ENCODE peak calls at places on chromosome 15, in ten cellular contexts. One of them, this sample, is unnamed.
A peak's percentile ranks its signal among the peaks of the same experiment; 100 is the strongest.

GRCh38 chr15:71781179-71781964 is 29.0 kb upstream of the NR2E3 start:
- DNase-seq in Peyer's patch: no peak
- DNase-seq in uterus: no peak
- DNase-seq in prostate gland: no peak
- DNase-seq in upper lobe of left lung: no peak
- DNase-seq in ovary: no peak
- DNase-seq in HCT116: no peak
- DNase-seq in IMR-90: peak; percentile 79
- DNase-seq in testis: no peak
- DNase-seq in transverse colon: no peak
- DNase-seq in this sample: no peak

GRCh38 chr15:89121414-89121813 is 33.2 kb downstream of the ABHD2 start:
- DNase-seq in Peyer's patch: no peak
- DNase-seq in uterus: no peak
- DNase-seq in prostate gland: no peak
- DNase-seq in upper lobe of left lung: no peak
- DNase-seq in ovary: no peak
- DNase-seq in HCT116: no peak
- DNase-seq in IMR-90: no peak
- DNase-seq in testis: no peak
- DNase-seq in transverse colon: peak; percentile 72
- DNase-seq in this sample: no peak

GRCh38 chr15:97755726-97756125 is 204.8 kb upstream of the ARRDC4 start:
- DNase-seq in Peyer's patch: no peak
- DNase-seq in uterus: no peak
- DNase-seq in prostate gland: no peak
- DNase-seq in upper lobe of left lung: no peak
- DNase-seq in ovary: no peak
- DNase-seq in HCT116: no peak
- DNase-seq in IMR-90: no peak
- DNase-seq in testis: no peak
- DNase-seq in transverse colon: no peak
- DNase-seq in this sample: no peak

GRCh38 chr15:66883322-66883911 is 181.4 kb downstream of the SMAD6 start:
- DNase-seq in Peyer's patch: peak; percentile 35
- DNase-seq in uterus: peak; percentile 95
- DNase-seq in prostate gland: peak; percentile 77
- DNase-seq in upper lobe of left lung: no peak
- DNase-seq in ovary: peak; percentile 84
- DNase-seq in HCT116: peak; percentile 98
- DNase-seq in IMR-90: peak; percentile 100
- DNase-seq in testis: peak; percentile 83
- DNase-seq in transverse colon: peak; percentile 71
- DNase-seq in this sample: no peak

GRCh38 chr15:94858011-94858410 is 626.6 kb downstream of the MCTP2 start:
- DNase-seq in Peyer's patch: no peak
- DNase-seq in uterus: no peak
- DNase-seq in prostate gland: no peak
- DNase-seq in upper lobe of left lung: no peak
- DNase-seq in ovary: no peak
- DNase-seq in HCT116: no peak
- DNase-seq in IMR-90: no peak
- DNase-seq in testis: no peak
- DNase-seq in transverse colon: no peak
- DNase-seq in this sample: no peak

GRCh38 chr15:89002281-89002761 is 85.9 kb upstream of the ABHD2 start:
- DNase-seq in Peyer's patch: no peak
- DNase-seq in uterus: no peak
- DNase-seq in prostate gland: no peak
- DNase-seq in upper lobe of left lung: no peak
- DNase-seq in ovary: peak; percentile 22
- DNase-seq in HCT116: no peak
- DNase-seq in IMR-90: peak; percentile 90
- DNase-seq in testis: no peak
- DNase-seq in transverse colon: peak; percentile 47
- DNase-seq in this sample: no peak

GRCh38 chr15:83747050-83747717 is 93.3 kb downstream of the ADAMTSL3 start:
- DNase-seq in Peyer's patch: no peak
- DNase-seq in uterus: peak; percentile 54
- DNase-seq in prostate gland: peak; percentile 12
- DNase-seq in upper lobe of left lung: no peak
- DNase-seq in ovary: peak; percentile 31
- DNase-seq in HCT116: peak; percentile 3
- DNase-seq in IMR-90: peak; percentile 10
- DNase-seq in testis: peak; percentile 46
- DNase-seq in transverse colon: no peak
- DNase-seq in this sample: no peak

GRCh38 chr15:53836618-53837017 is 77.2 kb upstream of the WDR72 start:
- DNase-seq in Peyer's patch: no peak
- DNase-seq in uterus: no peak
- DNase-seq in prostate gland: no peak
- DNase-seq in upper lobe of left lung: no peak
- DNase-seq in ovary: no peak
- DNase-seq in HCT116: no peak
- DNase-seq in IMR-90: no peak
- DNase-seq in testis: no peak
- DNase-seq in transverse colon: no peak
- DNase-seq in this sample: no peak

GRCh38 chr15:101128191-101128590 is 123.7 kb downstream of the CHSY1 start:
- DNase-seq in Peyer's patch: no peak
- DNase-seq in uterus: peak; percentile 45
- DNase-seq in prostate gland: no peak
- DNase-seq in upper lobe of left lung: no peak
- DNase-seq in ovary: no peak
- DNase-seq in HCT116: no peak
- DNase-seq in IMR-90: peak; percentile 99
- DNase-seq in testis: no peak
- DNase-seq in transverse colon: no peak
- DNase-seq in this sample: no peak

GRCh38 chr15:101126618-101127502 is 125.0 kb downstream of the CHSY1 start:
- DNase-seq in Peyer's patch: no peak
- DNase-seq in uterus: no peak
- DNase-seq in prostate gland: no peak
- DNase-seq in upper lobe of left lung: no peak
- DNase-seq in ovary: no peak
- DNase-seq in HCT116: no peak
- DNase-seq in IMR-90: peak; percentile 81
- DNase-seq in testis: no peak
- DNase-seq in transverse colon: no peak
- DNase-seq in this sample: peak; percentile 28

GRCh38 chr15:101129851-101130250 is 122.0 kb downstream of the CHSY1 start:
- DNase-seq in Peyer's patch: no peak
- DNase-seq in uterus: no peak
- DNase-seq in prostate gland: no peak
- DNase-seq in upper lobe of left lung: no peak
- DNase-seq in ovary: no peak
- DNase-seq in HCT116: no peak
- DNase-seq in IMR-90: no peak
- DNase-seq in testis: no peak
- DNase-seq in transverse colon: no peak
- DNase-seq in this sample: no peak

GRCh38 chr15:101128696-101129095 is 123.2 kb downstream of the CHSY1 start:
- DNase-seq in Peyer's patch: no peak
- DNase-seq in uterus: no peak
- DNase-seq in prostate gland: no peak
- DNase-seq in upper lobe of left lung: no peak
- DNase-seq in ovary: no peak
- DNase-seq in HCT116: no peak
- DNase-seq in IMR-90: no peak
- DNase-seq in testis: no peak
- DNase-seq in transverse colon: no peak
- DNase-seq in this sample: no peak

DNA sequence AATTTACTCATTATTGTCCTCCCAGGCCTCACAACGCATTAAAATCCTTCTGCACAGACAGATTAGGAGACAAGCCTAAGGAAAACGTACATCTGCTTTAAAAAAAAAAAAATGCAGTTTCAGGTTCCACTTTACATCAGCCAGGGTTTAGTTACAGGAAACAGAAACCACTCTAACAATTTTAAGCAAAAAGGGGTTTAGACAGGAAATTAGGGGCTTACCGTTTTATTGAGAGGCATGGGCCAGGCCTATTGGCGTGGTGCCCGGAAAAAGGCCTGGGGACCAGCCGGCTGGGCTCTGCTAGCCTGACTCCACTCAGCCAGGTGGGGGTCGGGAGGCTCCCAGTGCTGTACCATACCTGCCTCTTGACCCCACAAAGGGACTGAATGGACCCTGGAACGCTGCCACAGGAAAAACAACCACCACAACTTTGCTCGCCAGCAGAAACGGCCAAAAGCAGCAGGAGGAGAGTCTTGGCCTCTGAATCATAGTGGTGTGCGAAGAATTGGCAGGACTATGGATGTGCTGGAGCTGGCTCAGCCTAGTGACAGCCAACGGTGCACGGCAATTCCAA is 124.3 kb downstream of the CHSY1 start:
- DNase-seq in Peyer's patch: peak; percentile 41
- DNase-seq in uterus: peak; percentile 71
- DNase-seq in prostate gland: peak; percentile 66
- DNase-seq in upper lobe of left lung: peak; percentile 64
- DNase-seq in ovary: peak; percentile 87
- DNase-seq in HCT116: peak; percentile 15
- DNase-seq in IMR-90: peak; percentile 98
- DNase-seq in testis: peak; percentile 80
- DNase-seq in transverse colon: peak; percentile 75
- DNase-seq in this sample: peak; percentile 78
- H3K4me3 ChIP-seq in Peyer's patch: peak overlapping the region; percentile 12
- H3K4me3 ChIP-seq in uterus: no peak overlapping the region
- H3K4me3 ChIP-seq in prostate gland: no peak overlapping the region
- H3K4me3 ChIP-seq in upper lobe of left lung: no peak overlapping the region
- H3K4me3 ChIP-seq in ovary: no peak overlapping the region
- H3K4me3 ChIP-seq in HCT116: peak overlapping the region; percentile 4
- H3K4me3 ChIP-seq in IMR-90: no peak overlapping the region
- H3K4me3 ChIP-seq in testis: no peak overlapping the region
- H3K4me3 ChIP-seq in transverse colon: no peak overlapping the region
- H3K4me3 ChIP-seq in this sample: no peak overlapping the region

DNA sequence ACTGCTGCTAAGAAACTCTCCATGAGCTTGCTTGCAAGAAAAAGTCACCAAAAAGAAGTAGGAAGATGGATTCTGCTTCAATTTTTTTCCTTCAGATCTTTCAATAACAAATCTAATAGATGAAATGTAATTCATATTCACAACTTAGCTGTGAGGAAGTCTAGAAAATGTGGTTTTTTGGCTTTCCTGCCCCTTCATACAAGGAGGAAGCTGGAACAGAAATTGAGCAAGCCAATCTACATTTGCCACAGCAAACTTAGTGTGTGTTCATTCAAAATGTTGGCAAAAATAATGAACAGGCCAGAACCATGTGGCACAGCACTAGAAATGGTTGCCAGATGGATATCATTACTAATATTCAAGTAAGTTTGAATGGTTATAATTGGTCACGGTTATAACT is 93.2 kb upstream of the NEDD4 start:
- DNase-seq in Peyer's patch: no peak
- DNase-seq in uterus: no peak
- DNase-seq in prostate gland: no peak
- DNase-seq in upper lobe of left lung: no peak
- DNase-seq in ovary: no peak
- DNase-seq in HCT116: no peak
- DNase-seq in IMR-90: no peak
- DNase-seq in testis: no peak
- DNase-seq in transverse colon: no peak
- DNase-seq in this sample: no peak
- H3K4me1 ChIP-seq in Peyer's patch: no peaks in the 10 kb centered on the region
- H3K4me1 ChIP-seq in uterus: no peaks in the 10 kb centered on the region
- H3K4me1 ChIP-seq in prostate gland: no peaks in the 10 kb centered on the region
- H3K4me1 ChIP-seq in upper lobe of left lung: no peaks in the 10 kb centered on the region
- H3K4me1 ChIP-seq in ovary: no peaks in the 10 kb centered on the region
- H3K4me1 ChIP-seq in HCT116: no peaks in the 10 kb centered on the region
- H3K4me1 ChIP-seq in IMR-90: no peaks in the 10 kb centered on the region
- H3K4me1 ChIP-seq in testis: no peaks in the 10 kb centered on the region
- H3K4me1 ChIP-seq in transverse colon: no peaks in the 10 kb centered on the region
- H3K4me1 ChIP-seq in this sample: no peaks in the 10 kb centered on the region

DNA sequence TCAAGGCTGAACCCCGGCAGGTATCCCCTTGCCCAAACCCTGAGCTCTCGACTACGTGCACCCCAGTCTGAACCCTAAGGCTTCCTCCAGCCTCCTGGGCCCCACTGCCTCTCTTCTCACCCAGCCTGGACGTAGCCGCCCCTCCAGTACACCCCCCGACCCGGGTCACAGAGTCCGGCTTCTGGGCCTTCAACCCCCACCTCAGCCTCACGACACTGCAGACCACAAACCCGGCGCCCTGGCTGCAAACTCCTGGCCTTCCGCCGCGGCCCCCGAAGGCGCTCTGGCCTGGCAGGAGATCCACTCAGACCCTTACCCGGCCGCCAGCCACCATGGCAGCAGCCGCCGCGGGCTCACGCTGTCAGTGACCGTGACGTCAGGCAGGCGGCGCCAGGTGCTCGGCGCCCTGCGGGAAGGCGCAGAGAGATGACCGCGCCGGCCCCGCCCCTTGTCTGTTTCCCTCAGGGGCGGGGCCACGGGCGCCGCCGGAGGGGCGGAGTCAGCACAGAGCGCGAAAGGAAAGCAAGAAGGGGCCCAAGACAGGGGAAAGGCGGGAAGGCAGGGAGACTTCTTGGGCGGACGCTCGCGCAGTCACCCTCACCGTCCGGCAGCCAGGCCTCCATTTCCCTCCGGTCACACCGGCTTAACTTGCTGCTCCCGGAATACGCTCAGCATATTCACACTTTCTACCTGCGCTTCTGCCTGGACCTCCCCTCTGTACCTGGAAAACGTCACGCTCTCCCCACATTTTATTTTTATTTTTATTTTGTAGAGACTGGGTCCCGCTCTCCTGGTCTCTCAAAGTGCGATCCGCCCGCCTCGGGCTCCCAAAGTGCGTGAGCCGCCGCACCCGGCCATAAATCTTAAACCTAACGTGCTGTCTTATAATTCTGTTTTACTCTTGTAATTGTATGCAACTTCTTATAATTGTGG is at the start of gene RMDN3:
- DNase-seq in Peyer's patch: peak; percentile 94
- DNase-seq in uterus: peak; percentile 95
- DNase-seq in prostate gland: peak; percentile 91
- DNase-seq in upper lobe of left lung: peak; percentile 99
- DNase-seq in ovary: peak; percentile 96
- DNase-seq in HCT116: peak; percentile 80
- DNase-seq in IMR-90: peak; percentile 87
- DNase-seq in testis: peak; percentile 95
- DNase-seq in transverse colon: peak; percentile 95
- DNase-seq in this sample: peak; percentile 94
- TF ChIP-seq POLR2A in Peyer's patch: peak; percentile 61
- TF ChIP-seq POLR2A in uterus: peak; percentile 71
- TF ChIP-seq POLR2A in prostate gland: peak; percentile 94
- TF ChIP-seq POLR2A in upper lobe of left lung: no peak
- TF ChIP-seq POLR2A in ovary: peak; percentile 74
- TF ChIP-seq POLR2A in HCT116: peak; percentile 74
- TF ChIP-seq POLR2A in IMR-90: peak; percentile 82
- TF ChIP-seq POLR2A in testis: peak; percentile 32
- TF ChIP-seq POLR2A in transverse colon: peak; percentile 68
- TF ChIP-seq POLR2A in this sample: peak; percentile 62

GRCh38 chr15:62469478-62469873 is 304.4 kb upstream of the C2CD4B start:
- DNase-seq in Peyer's patch: no peak
- DNase-seq in uterus: no peak
- DNase-seq in prostate gland: no peak
- DNase-seq in upper lobe of left lung: no peak
- DNase-seq in ovary: no peak
- DNase-seq in HCT116: no peak
- DNase-seq in IMR-90: peak; percentile 47
- DNase-seq in testis: no peak
- DNase-seq in transverse colon: no peak
- DNase-seq in this sample: no peak

GRCh38 chr15:62465173-62465572 is 300.1 kb upstream of the C2CD4B start:
- DNase-seq in Peyer's patch: no peak
- DNase-seq in uterus: no peak
- DNase-seq in prostate gland: no peak
- DNase-seq in upper lobe of left lung: no peak
- DNase-seq in ovary: no peak
- DNase-seq in HCT116: no peak
- DNase-seq in IMR-90: no peak
- DNase-seq in testis: no peak
- DNase-seq in transverse colon: no peak
- DNase-seq in this sample: no peak

GRCh38 chr15:62462268-62462667 is 297.2 kb upstream of the C2CD4B start:
- DNase-seq in Peyer's patch: no peak
- DNase-seq in uterus: peak; percentile 42
- DNase-seq in prostate gland: no peak
- DNase-seq in upper lobe of left lung: no peak
- DNase-seq in ovary: no peak
- DNase-seq in HCT116: no peak
- DNase-seq in IMR-90: no peak
- DNase-seq in testis: no peak
- DNase-seq in transverse colon: no peak
- DNase-seq in this sample: no peak

GRCh38 chr15:62462721-62463120 is 297.6 kb upstream of the C2CD4B start:
- DNase-seq in Peyer's patch: no peak
- DNase-seq in uterus: peak; percentile 36
- DNase-seq in prostate gland: no peak
- DNase-seq in upper lobe of left lung: no peak
- DNase-seq in ovary: no peak
- DNase-seq in HCT116: no peak
- DNase-seq in IMR-90: no peak
- DNase-seq in testis: no peak
- DNase-seq in transverse colon: no peak
- DNase-seq in this sample: no peak

DNA sequence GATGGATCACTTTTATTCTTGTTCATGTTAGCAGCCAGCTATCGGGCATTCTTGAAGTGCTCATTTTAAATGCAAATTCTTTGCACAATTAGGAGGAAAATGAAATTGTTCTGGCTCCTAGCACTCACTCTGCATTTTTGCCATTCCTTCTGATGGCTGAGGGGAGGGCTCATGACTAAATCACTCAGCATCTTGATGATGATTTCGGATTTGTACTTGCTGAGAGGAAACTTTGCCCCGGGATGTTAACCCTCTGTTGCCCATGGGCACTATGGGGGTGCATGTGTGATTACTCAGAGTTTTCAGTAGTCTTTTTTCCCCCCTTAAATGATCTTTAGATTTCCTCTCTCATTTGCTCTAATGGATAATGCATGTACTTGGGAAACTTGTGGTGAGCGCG is 299.6 kb upstream of the C2CD4B start:
- DNase-seq in Peyer's patch: no peak
- DNase-seq in uterus: no peak
- DNase-seq in prostate gland: no peak
- DNase-seq in upper lobe of left lung: no peak
- DNase-seq in ovary: no peak
- DNase-seq in HCT116: no peak
- DNase-seq in IMR-90: peak; percentile 67
- DNase-seq in testis: no peak
- DNase-seq in transverse colon: no peak
- DNase-seq in this sample: no peak
- H3K4me3 ChIP-seq in Peyer's patch: no peak overlapping the region
- H3K4me3 ChIP-seq in uterus: no peak overlapping the region
- H3K4me3 ChIP-seq in prostate gland: no peak overlapping the region
- H3K4me3 ChIP-seq in upper lobe of left lung: no peak overlapping the region
- H3K4me3 ChIP-seq in ovary: no peak overlapping the region
- H3K4me3 ChIP-seq in HCT116: no peak overlapping the region
- H3K4me3 ChIP-seq in IMR-90: no peak overlapping the region
- H3K4me3 ChIP-seq in testis: no peak overlapping the region
- H3K4me3 ChIP-seq in transverse colon: no peak overlapping the region
- H3K4me3 ChIP-seq in this sample: no peak overlapping the region

This sample was measured in right lobe of liver.